ENCODE peak calls at places on chromosomes 6 and 20, in eight cellular contexts. Q, C, O, M, Y, V, R and P are unnamed samples.

GRCh38 chr6:128112494-128112893 is 211.6 kb upstream of the THEMIS start:
- DNase-seq in R (no peak), Y (peak), M (no peak), V (no peak), Q (no peak), O (peak), C (no peak), P (no peak)

GRCh38 chr6:110567957-110568696 is 91.7 kb upstream of the SLC22A16 start:
- DNase-seq in Q (no peak), R (no peak), Y (peak), O (no peak), V (peak), M (no peak), C (no peak), P (no peak)

GRCh38 chr20:31476648-31477220 is 1.6 kb downstream of the REM1 start:
- DNase-seq in Y (no peak), C (no peak), Q (no peak), O (no peak), V (no peak), M (no peak), R (no peak), P (no peak)

GRCh38 chr20:2878515-2878914 is 5.2 kb downstream of the PTPRA start:
- DNase-seq in M (no peak), C (no peak), V (no peak), R (no peak), Y (no peak), Q (no peak), O (no peak), P (no peak)

GRCh38 chr20:22288957-22289356 is 295.4 kb downstream of the FOXA2 start:
- DNase-seq in Q (no peak), V (no peak), R (no peak), O (no peak), Y (no peak), M (no peak), C (no peak), P (no peak)

GRCh38 chr6:4580361-4580760 is 195.8 kb upstream of the CDYL start:
- DNase-seq in R (no peak), O (no peak), C (no peak), Q (no peak), Y (no peak), V (no peak), M (no peak), P (no peak)

GRCh38 chr20:37295595-37295994 is 6.1 kb downstream of the MANBAL start:
- DNase-seq in R (peak), Q (peak), O (no peak), C (no peak), M (no peak), Y (peak), V (peak), P (no peak)

GRCh38 chr6:165956874-165957273 is 210.8 kb downstream of the TBXT start:
- DNase-seq in O (no peak), V (no peak), M (no peak), R (no peak), Y (no peak), C (no peak), Q (no peak), P (no peak)

GRCh38 chr6:30491963-30492616 is 2.8 kb downstream of the HLA-E start:
- DNase-seq in C (no peak), M (no peak), O (no peak), Y (no peak), V (no peak), R (no peak), Q (no peak), P (no peak)

GRCh38 chr20:33561981-33562601 is 72.2 kb downstream of the CBFA2T2 start:
- DNase-seq in Q (peak), O (peak), V (peak), M (peak), R (peak), Y (peak), C (peak), P (no peak)

GRCh38 chr6:13709698-13710551 is 1.7 kb downstream of the RANBP9 start:
- DNase-seq in O (peak), C (peak), Y (no peak), V (no peak), M (no peak), Q (no peak), R (peak), P (no peak)

GRCh38 chr6:139577124-139577800 is 202.8 kb upstream of the CITED2 start:
- DNase-seq in Q (no peak), O (no peak), C (peak), V (no peak), M (no peak), Y (no peak), R (no peak), P (no peak)